ENCODE peak calls at places on chromosomes 12 and 14, in nine cellular contexts. V, W, Y, Z, T, N, O, I and B are unnamed samples.
A peak's percentile ranks its signal among the peaks of the same experiment; 100 is the strongest.

GRCh38 chr14:103267226-103267625 is 66.8 kb upstream of the EIF5 start:
- DNase-seq in Z (no peak), W (no peak), N (no peak), T (no peak), V (no peak), Y (no peak), O (no peak), I (no peak), B (no peak)

GRCh38 chr12:130805635-130806034 is 33.4 kb downstream of the STX2 start:
- DNase-seq in Y (no peak), N (no peak), W (no peak), Z (no peak), I (no peak), O (no peak), V (no peak), T (no peak), B (no peak)

GRCh38 chr14:61703342-61704129 is 8.2 kb downstream of the HIF1A start:
- DNase-seq in N (no peak), O (no peak), V (no peak), T (no peak), W (no peak), Z (no peak), Y (no peak), I (no peak), B (no peak)

GRCh38 chr12:16327963-16328362 is 19.5 kb upstream of the MGST1 start:
- DNase-seq in I (no peak), O (no peak), V (no peak), Z (no peak), W (no peak), Y (no peak), T (no peak), N (no peak), B (no peak)

GRCh38 chr12:66028388-66028787 is 102.2 kb downstream of the LLPH start:
- DNase-seq in O (no peak), W (no peak), V (no peak), Y (no peak), I (no peak), T (no peak), N (no peak), Z (no peak), B (no peak)

GRCh38 chr14:41604793-41605534 is 1.7 kb upstream of the LRFN5 start:
- DNase-seq in O (no peak), T (no peak), I (no peak), V (no peak), W (peak; percentile 81), Y (no peak), N (peak; percentile 12), Z (peak; percentile 92), B (no peak)

GRCh38 chr14:92997343-92998061 is 74.6 kb downstream of the CHGA start:
- DNase-seq in W (no peak), O (no peak), I (no peak), N (peak; percentile 25), Y (no peak), Z (no peak), T (no peak), V (no peak), B (no peak)

GRCh38 chr12:30996255-30996654 is 69.7 kb downstream of the TSPAN11 start:
- DNase-seq in Y (no peak), T (no peak), V (no peak), N (no peak), I (no peak), O (no peak), W (no peak), Z (no peak), B (no peak)

GRCh38 chr12:109770861-109771670 is 57.4 kb downstream of the FAM222A start:
- DNase-seq in T (peak; percentile 24), W (peak; percentile 51), O (no peak), N (no peak), V (peak; percentile 39), I (no peak), Z (no peak), Y (no peak), B (no peak)

DNA sequence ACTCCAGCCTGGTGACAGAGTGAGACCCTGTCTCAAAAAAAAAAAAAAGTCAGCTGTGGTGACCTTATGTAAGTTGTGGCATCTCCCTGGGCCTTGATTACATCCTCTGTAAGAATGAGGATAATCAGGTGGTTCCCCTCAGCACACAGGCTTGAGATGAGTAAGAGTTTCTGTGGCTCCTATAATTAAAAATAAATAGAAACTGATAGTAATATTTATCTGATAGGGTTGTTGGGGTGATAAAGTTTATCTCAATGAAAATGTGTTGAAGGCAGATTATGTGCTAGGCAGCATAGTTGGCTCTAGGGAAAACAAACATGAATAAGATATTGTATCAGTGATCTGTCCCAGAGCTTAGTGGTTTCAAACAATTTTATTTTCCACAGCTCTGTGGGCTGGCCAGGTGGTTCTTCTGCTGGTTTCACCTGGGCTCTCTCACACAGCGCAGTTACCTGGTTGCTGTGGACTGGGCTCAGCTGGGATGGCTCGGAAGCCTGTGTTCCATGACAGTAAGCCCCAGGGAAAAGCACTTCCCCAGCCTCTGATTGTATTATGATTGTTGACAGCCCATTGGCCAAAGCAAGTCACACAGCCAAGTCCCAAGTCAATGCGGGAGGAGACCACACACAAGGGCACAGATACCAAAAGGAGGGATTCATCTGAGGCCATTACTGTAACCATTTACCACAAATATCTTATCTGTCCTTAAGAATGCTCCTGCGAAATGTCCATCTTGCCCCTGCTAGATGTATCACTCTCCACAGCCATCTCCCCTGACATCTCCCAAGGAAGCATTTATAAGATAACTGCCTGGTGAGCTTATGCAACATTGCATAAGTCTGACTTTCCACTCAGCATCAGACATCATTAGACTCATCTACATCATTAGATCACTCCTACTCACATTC is 151.7 kb downstream of the NUAK1 start:
- DNase-seq in Z (no peak), I (no peak), T (no peak), V (no peak), O (no peak), N (no peak), W (no peak), Y (no peak), B (peak; percentile 41)
- H3K27ac ChIP-seq in Z (no peak overlapping the region), I (no peak overlapping the region), T (no peak overlapping the region), V (no peak overlapping the region), O (no peak overlapping the region), N (no peak overlapping the region), W (no peak overlapping the region), Y (no peak overlapping the region), B (peak overlapping the region; percentile 39)

GRCh38 chr12:47773062-47773857 is at the start of gene SLC48A1:
- DNase-seq in V (peak; percentile 87), N (peak; percentile 83), W (peak; percentile 93), I (peak; percentile 82), Y (peak; percentile 87), T (peak; percentile 80), Z (peak; percentile 81), O (no peak), B (no peak)

GRCh38 chr12:47775100-47775911 is 2.3 kb downstream of the SLC48A1 start:
- DNase-seq in I (peak; percentile 30), V (no peak), O (no peak), Z (peak; percentile 46), N (no peak), Y (no peak), W (no peak), T (no peak), B (no peak)

GRCh38 chr12:47772738-47773061 is 338 bp upstream of the SLC48A1 start:
- DNase-seq in T (no peak), I (no peak), V (no peak), W (no peak), Z (no peak), Y (no peak), O (no peak), N (no peak), B (no peak)

GRCh38 chr12:47774664-47775063 is 1.6 kb downstream of the SLC48A1 start:
- DNase-seq in Z (no peak), Y (no peak), O (no peak), T (no peak), N (no peak), W (no peak), V (no peak), I (peak; percentile 40), B (no peak)

DNA sequence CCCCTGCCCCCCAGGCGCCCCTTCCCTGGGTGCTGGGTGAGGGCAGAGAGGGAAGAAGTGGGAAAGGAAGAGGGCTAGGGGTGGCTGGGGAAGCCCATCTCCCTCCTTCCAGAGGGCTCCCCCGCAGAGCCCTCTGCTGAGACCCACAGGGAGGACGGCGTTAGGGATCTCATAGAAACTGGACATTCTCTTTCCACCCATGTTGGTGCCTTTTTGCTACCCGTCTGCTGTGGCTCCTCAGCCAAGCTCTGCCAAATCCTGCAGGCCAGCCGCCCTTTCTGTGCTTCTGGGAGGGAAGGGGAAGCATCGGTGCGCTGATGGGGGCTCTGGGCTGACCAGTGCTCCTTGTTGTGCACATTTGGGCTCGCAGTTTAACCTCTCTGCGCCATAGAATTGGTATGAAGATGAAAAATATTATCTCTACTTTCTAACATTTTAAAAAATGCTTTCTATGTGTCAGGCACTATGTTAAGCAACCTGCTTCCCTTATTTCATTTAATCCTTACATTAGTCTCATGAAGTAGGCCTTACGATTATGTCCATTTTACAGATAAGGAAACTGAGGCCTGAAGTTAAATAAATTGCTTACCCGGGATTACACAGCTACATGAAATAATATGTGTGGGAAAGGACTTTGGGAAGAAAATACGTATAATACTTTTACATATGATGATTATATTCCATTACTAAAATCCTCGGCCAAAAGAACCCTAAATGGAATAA is 981 bp downstream of the SLC48A1 start:
- DNase-seq in I (peak; percentile 38), V (no peak), Y (no peak), T (no peak), Z (no peak), N (peak; percentile 33), O (no peak), W (no peak), B (no peak)
- H3K27ac ChIP-seq in I (peak overlapping the region; percentile 76), V (peak overlapping the region; percentile 87), Y (peak overlapping the region; percentile 68), T (no peak overlapping the region), Z (peak overlapping the region; percentile 77), N (peak overlapping the region; percentile 100), O (peak overlapping the region; percentile 79), W (no peak overlapping the region), B (no peak overlapping the region)

DNA sequence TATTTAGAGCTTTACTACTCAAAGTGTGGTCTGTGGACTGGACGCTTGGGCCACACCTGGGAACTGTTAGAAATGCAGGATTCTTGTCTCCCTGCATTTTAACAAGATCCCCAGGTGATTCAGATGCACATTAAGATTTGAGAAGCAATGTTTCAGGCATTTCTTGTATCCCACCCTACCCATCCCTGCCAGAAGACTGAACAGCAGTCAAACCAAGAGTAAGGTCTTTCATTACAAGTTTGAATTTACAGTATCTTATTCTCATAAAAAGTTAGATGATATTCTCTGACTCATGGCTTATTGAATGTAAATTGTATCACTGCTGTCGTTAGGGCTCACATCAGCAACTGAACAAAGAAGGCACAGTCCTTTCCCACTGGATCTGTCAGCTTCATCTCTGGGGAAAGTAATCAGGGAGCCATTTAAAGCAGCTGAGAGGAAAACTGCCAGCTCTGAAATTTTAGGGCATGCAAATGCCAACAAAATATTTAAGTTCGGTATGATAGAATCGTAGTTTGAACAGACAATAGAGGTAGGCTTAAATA is 141.1 kb downstream of the AKAP6 start:
- DNase-seq in V (no peak), T (no peak), Z (no peak), W (no peak), O (no peak), I (no peak), N (no peak), Y (no peak), B (no peak)
- H3K27ac ChIP-seq in V (peak overlapping the region; percentile 72), T (no peak overlapping the region), Z (no peak overlapping the region), W (no peak overlapping the region), O (no peak overlapping the region), I (no peak overlapping the region), N (peak overlapping the region; percentile 98), Y (no peak overlapping the region), B (peak overlapping the region; percentile 99)

GRCh38 chr12:107349008-107349747 is 255.8 kb upstream of the CRY1 start:
- DNase-seq in Z (peak; percentile 54), Y (peak; percentile 92), N (no peak), O (peak; percentile 27), I (no peak), T (no peak), W (no peak), V (no peak), B (peak; percentile 92)
- H3K27ac ChIP-seq in Z (no peak overlapping the region), Y (peak overlapping the region; percentile 79), N (no peak overlapping the region), O (no peak overlapping the region), I (no peak overlapping the region), T (no peak overlapping the region), W (no peak overlapping the region), V (no peak overlapping the region), B (peak overlapping the region; percentile 57)

GRCh38 chr14:34063470-34064164 is 112.7 kb upstream of the EGLN3 start:
- DNase-seq in Z (no peak), W (no peak), N (no peak), O (no peak), T (no peak), Y (no peak), I (no peak), V (peak; percentile 69), B (no peak)
- H3K27ac ChIP-seq in Z (no peak overlapping the region), W (no peak overlapping the region), N (no peak overlapping the region), O (no peak overlapping the region), T (no peak overlapping the region), Y (peak overlapping the region; percentile 27), I (no peak overlapping the region), V (peak overlapping the region; percentile 55), B (no peak overlapping the region)